ENCODE peak calls at places on chromosomes 11 and 22, in six cellular contexts. W is iris pigment epithelial cell, X is HEK293T, B is T-helper 1 cell, A is ureter, J is NCI-H774. L is an unnamed sample.

GRCh38 chr11:45857834-45858492 is 10.7 kb downstream of the CRY2 start:
- DNase-seq in W (peak), X (no peak), B (no peak), A (no peak), J (no peak), L (peak)

GRCh38 chr22:33299245-33299956 is 241.2 kb upstream of the SYN3 start:
- DNase-seq in W (no peak), X (no peak), B (no peak), A (no peak), J (no peak), L (no peak)

GRCh38 chr11:129815596-129816461 is at the start of gene TMEM45B:
- DNase-seq in W (no peak), X (no peak), B (no peak), A (peak), J (peak), L (no peak)

GRCh38 chr11:116698080-116698479 is 74.7 kb downstream of the BUD13 start:
- DNase-seq in W (no peak), X (no peak), B (no peak), A (no peak), J (no peak), L (no peak)

GRCh38 chr11:124977006-124977405 is 23.0 kb downstream of the CCDC15 start:
- DNase-seq in W (peak), X (no peak), B (no peak), A (no peak), J (no peak), L (no peak)

GRCh38 chr11:95095858-95096587 is 6.4 kb downstream of the ENDOD1 start:
- DNase-seq in W (peak), X (no peak), B (no peak), A (no peak), J (no peak), L (no peak)

GRCh38 chr11:9990221-9990973 is 303.6 kb downstream of the SBF2 start:
- DNase-seq in W (peak), X (no peak), B (no peak), A (no peak), J (no peak), L (no peak)

GRCh38 chr11:117170210-117170609 is 8.3 kb upstream of the SIDT2 start:
- DNase-seq in W (no peak), X (no peak), B (no peak), A (no peak), J (no peak), L (no peak)

GRCh38 chr11:2675540-2675939 is 24.3 kb downstream of the KCNQ1OT1 start:
- DNase-seq in W (no peak), X (no peak), B (no peak), A (no peak), J (peak), L (no peak)

GRCh38 chr22:27124336-27125023 is 467.1 kb downstream of the MIAT start:
- DNase-seq in W (no peak), X (no peak), B (no peak), A (no peak), J (no peak), L (no peak)

GRCh38 chr22:46105494-46106278 is 44.6 kb upstream of the PPARA start:
- DNase-seq in W (peak), X (no peak), B (no peak), A (no peak), J (no peak), L (no peak)

GRCh38 chr11:117199916-117200812 is 994 bp downstream of the TAGLN start:
- DNase-seq in W (no peak), X (no peak), B (no peak), A (no peak), J (no peak), L (no peak)

GRCh38 chr11:15288801-15289342 is 174.1 kb downstream of the INSC start:
- DNase-seq in W (no peak), X (no peak), B (no peak), A (no peak), J (no peak), L (no peak)